ENCODE peak calls at places on chromosomes 1 and 21, in eight cellular contexts. E, I, P, T, D, A, J and H are unnamed samples.
A peak's percentile ranks its signal among the peaks of the same experiment; 100 is the strongest.

GRCh38 chr21:41957991-41958766 is 4.4 kb upstream of the C2CD2 start:
- DNase-seq in E (no peak), I (peak; percentile 79), P (peak; percentile 72), T (peak; percentile 84), D (peak; percentile 89), A (peak; percentile 72), J (peak; percentile 58), H (peak; percentile 51)

GRCh38 chr1:2044510-2045319 is 5.5 kb upstream of the PRKCZ start:
- DNase-seq in E (peak; percentile 97), I (peak; percentile 80), P (peak; percentile 77), T (peak; percentile 66), D (peak; percentile 91), A (peak; percentile 79), J (peak; percentile 62), H (peak; percentile 82)

GRCh38 chr1:165823552-165824268 is 3.7 kb upstream of the UCK2 start:
- DNase-seq in E (no peak), I (no peak), P (no peak), T (no peak), D (no peak), A (no peak), J (no peak), H (no peak)

GRCh38 chr1:27575861-27576331 is 28.0 kb downstream of the AHDC1 start:
- DNase-seq in E (peak; percentile 83), I (peak; percentile 80), P (peak; percentile 81), T (peak; percentile 89), D (peak; percentile 92), A (peak; percentile 84), J (peak; percentile 79), H (peak; percentile 82)

GRCh38 chr21:25496825-25497482 is 110.3 kb downstream of the MRPL39 start:
- DNase-seq in E (no peak), I (no peak), P (no peak), T (no peak), D (no peak), A (no peak), J (no peak), H (no peak)

GRCh38 chr21:35475768-35476167 is 426.7 kb upstream of the RUNX1 start:
- DNase-seq in E (no peak), I (no peak), P (no peak), T (no peak), D (no peak), A (no peak), J (no peak), H (no peak)

GRCh38 chr1:55640708-55641473 is 425.7 kb upstream of the USP24 start:
- DNase-seq in E (peak; percentile 57), I (peak; percentile 63), P (no peak), T (peak; percentile 34), D (peak; percentile 86), A (peak; percentile 60), J (peak; percentile 58), H (no peak)

GRCh38 chr21:38083534-38083933 is 167.3 kb upstream of the KCNJ6 start:
- DNase-seq in E (no peak), I (no peak), P (no peak), T (no peak), D (no peak), A (no peak), J (no peak), H (no peak)

GRCh38 chr1:38071530-38072266 is 25.1 kb upstream of the POU3F1 start:
- DNase-seq in E (peak; percentile 56), I (no peak), P (no peak), T (no peak), D (no peak), A (no peak), J (no peak), H (no peak)

GRCh38 chr1:155218854-155219591 is 10.5 kb downstream of the MTX1 start:
- DNase-seq in E (peak; percentile 77), I (no peak), P (peak; percentile 71), T (no peak), D (no peak), A (no peak), J (no peak), H (peak; percentile 64)

GRCh38 chr1:11929849-11930248 is 3.6 kb upstream of the KIAA2013 start:
- DNase-seq in E (peak; percentile 79), I (peak; percentile 76), P (peak; percentile 66), T (peak; percentile 69), D (peak; percentile 85), A (peak; percentile 66), J (peak; percentile 76), H (no peak)

GRCh38 chr1:243487649-243488227 is 231.9 kb downstream of the SDCCAG8 start:
- DNase-seq in E (no peak), I (peak; percentile 35), P (no peak), T (no peak), D (no peak), A (no peak), J (no peak), H (no peak)

GRCh38 chr1:98962156-98962555 is 42.5 kb downstream of the PLPPR5 start:
- DNase-seq in E (no peak), I (no peak), P (no peak), T (no peak), D (no peak), A (no peak), J (no peak), H (no peak)

GRCh38 chr1:230753586-230754251 is 6.5 kb downstream of the CAPN9 start:
- DNase-seq in E (peak; percentile 62), I (peak; percentile 59), P (peak; percentile 36), T (no peak), D (peak; percentile 86), A (peak; percentile 43), J (peak; percentile 34), H (peak; percentile 50)

GRCh38 chr1:235628316-235629006 is 21.1 kb downstream of the GNG4 start:
- DNase-seq in E (no peak), I (no peak), P (no peak), T (no peak), D (no peak), A (no peak), J (no peak), H (no peak)

GRCh38 chr1:59557549-59557885 is 257.2 kb upstream of the HOOK1 start:
- DNase-seq in E (no peak), I (no peak), P (no peak), T (no peak), D (no peak), A (no peak), J (no peak), H (no peak)

GRCh38 chr1:201542166-201543045 is 3.5 kb downstream of the NAV1 start:
- DNase-seq in E (no peak), I (no peak), P (no peak), T (no peak), D (no peak), A (no peak), J (no peak), H (no peak)

GRCh38 chr1:3924186-3924815 is 24.2 kb upstream of the C1orf174 start:
- DNase-seq in E (no peak), I (no peak), P (no peak), T (no peak), D (no peak), A (no peak), J (peak; percentile 22), H (no peak)

GRCh38 chr1:166164995-166165660 is 1.7 kb downstream of the FAM78B start:
- DNase-seq in E (peak; percentile 64), I (peak; percentile 49), P (peak; percentile 52), T (peak; percentile 46), D (peak; percentile 73), A (peak; percentile 54), J (no peak), H (no peak)

GRCh38 chr1:228453022-228453560 is 34.1 kb upstream of the RNF187 start:
- DNase-seq in E (no peak), I (no peak), P (no peak), T (no peak), D (no peak), A (no peak), J (no peak), H (no peak)
- H3K4me3 ChIP-seq in E (no peak overlapping the region), I (no peak overlapping the region), P (no peak overlapping the region), T (no peak overlapping the region), D (no peak overlapping the region), A (no peak overlapping the region), J (no peak overlapping the region), H (no peak overlapping the region)

GRCh38 chr1:203518541-203518940 is 24.6 kb downstream of the OPTC start:
- DNase-seq in E (no peak), I (no peak), P (no peak), T (no peak), D (no peak), A (no peak), J (no peak), H (no peak)

GRCh38 chr1:203517426-203517974 is 23.5 kb downstream of the OPTC start:
- DNase-seq in E (no peak), I (no peak), P (no peak), T (no peak), D (no peak), A (no peak), J (no peak), H (no peak)

GRCh38 chr1:203519896-203520295 is 25.9 kb downstream of the OPTC start:
- DNase-seq in E (no peak), I (no peak), P (no peak), T (no peak), D (no peak), A (no peak), J (no peak), H (no peak)

GRCh38 chr1:203520315-203520714 is 26.4 kb downstream of the OPTC start:
- DNase-seq in E (no peak), I (no peak), P (no peak), T (no peak), D (no peak), A (no peak), J (no peak), H (no peak)

DNA sequence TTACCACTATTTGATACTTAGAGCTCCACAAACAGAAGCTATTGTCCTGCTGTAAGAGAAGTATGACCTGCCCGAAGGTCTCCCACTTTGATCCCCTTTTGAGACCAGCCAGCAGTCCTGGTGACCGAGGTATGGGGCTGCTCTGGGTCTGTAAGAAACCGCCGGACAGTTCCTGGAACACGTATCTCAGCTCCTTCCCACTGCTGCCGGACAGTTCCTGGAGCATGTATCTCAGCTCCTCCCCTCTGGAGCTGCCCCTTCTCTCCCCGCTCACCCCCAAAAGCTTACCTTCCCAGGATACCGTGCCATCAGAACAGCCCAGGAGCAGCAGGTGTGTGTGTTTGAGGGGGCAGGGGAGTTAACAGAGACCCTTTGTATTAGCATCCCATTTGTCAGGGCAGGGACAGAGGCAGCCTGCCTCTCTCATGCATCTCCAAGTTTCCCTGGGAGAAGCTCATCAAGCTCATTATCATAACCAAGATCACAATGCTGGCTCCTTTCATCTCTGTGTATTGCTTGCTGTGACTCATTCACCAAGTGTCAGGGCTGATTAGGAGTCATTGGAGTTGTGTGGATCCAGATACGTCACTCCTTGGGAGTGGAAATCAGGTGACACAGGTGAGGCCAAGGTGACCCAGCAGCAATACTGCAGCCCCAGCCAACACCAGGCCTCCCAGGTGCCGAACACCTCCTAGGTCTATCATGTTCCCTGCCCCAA is 25.3 kb downstream of the OPTC start:
- DNase-seq in E (no peak), I (no peak), P (peak; percentile 91), T (no peak), D (no peak), A (no peak), J (no peak), H (peak; percentile 62)
- H3K4me1 ChIP-seq in E (peaks cover 37% of the 10 kb centered on the region), I (peaks cover 10% of the 10 kb centered on the region), P (peaks cover 32% of the 10 kb centered on the region), T (peaks cover 11% of the 10 kb centered on the region), D (peaks cover 3% of the 10 kb centered on the region), A (peaks cover 41% of the 10 kb centered on the region), J (peaks cover 16% of the 10 kb centered on the region), H (peaks cover 22% of the 10 kb centered on the region)

GRCh38 chr1:67558449-67559193 is 126.4 kb upstream of the GADD45A start:
- DNase-seq in E (no peak), I (no peak), P (no peak), T (no peak), D (no peak), A (no peak), J (no peak), H (no peak)
- H3K4me3 ChIP-seq in E (no peak overlapping the region), I (no peak overlapping the region), P (no peak overlapping the region), T (no peak overlapping the region), D (no peak overlapping the region), A (no peak overlapping the region), J (no peak overlapping the region), H (no peak overlapping the region)

GRCh38 chr1:227429447-227430359 is 111.4 kb upstream of the CDC42BPA start:
- DNase-seq in E (no peak), I (no peak), P (no peak), T (peak; percentile 26), D (no peak), A (peak; percentile 26), J (no peak), H (no peak)
- H3K4me1 ChIP-seq in E (peaks cover 14% of the 10 kb centered on the region), I (peaks cover 4% of the 10 kb centered on the region), P (no peaks in the 10 kb centered on the region), T (peaks cover 14% of the 10 kb centered on the region), D (peaks cover 13% of the 10 kb centered on the region), A (peaks cover 49% of the 10 kb centered on the region), J (peaks cover 22% of the 10 kb centered on the region), H (peaks cover 16% of the 10 kb centered on the region)